ENCODE peak calls at places on chromosome 3, in six cellular contexts. G is IMR-90, J is DND-41, F is fibroblast of lung, O is neuronal stem cell, C is colonic mucosa. W is an unnamed sample.

GRCh38 chr3:14921034-14921616 is 26.3 kb upstream of the NR2C2 start:
- DNase-seq in G (peak; percentile 82), O (peak; percentile 73), J (peak; percentile 90), F (peak; percentile 85), C (peak; percentile 87), W (peak; percentile 93)

GRCh38 chr3:45896069-45896468 is 9.7 kb downstream of the CCR9 start:
- DNase-seq in O (no peak), J (no peak), G (no peak), C (no peak), F (no peak), W (no peak)

GRCh38 chr3:175475765-175476164 is 616.6 kb downstream of the NAALADL2 start:
- DNase-seq in G (no peak), J (no peak), C (no peak), F (no peak), O (no peak), W (no peak)

GRCh38 chr3:32896143-32896542 is 55.3 kb upstream of the CCR4 start:
- DNase-seq in O (no peak), C (no peak), G (no peak), F (no peak), J (no peak), W (no peak)

GRCh38 chr3:101676219-101676764 is 640 bp downstream of the ZBTB11 start:
- DNase-seq in C (peak; percentile 95), G (peak; percentile 96), J (peak; percentile 97), F (peak; percentile 95), O (peak; percentile 94), W (peak; percentile 98)

GRCh38 chr3:148090156-148090555 is 607.5 kb upstream of the AGTR1 start:
- DNase-seq in F (no peak), J (no peak), O (no peak), G (no peak), C (no peak), W (no peak)

GRCh38 chr3:36965440-36965839 is 20.6 kb upstream of the TRANK1 start:
- DNase-seq in J (no peak), G (no peak), F (no peak), C (no peak), O (no peak), W (no peak)

GRCh38 chr3:120688121-120688520 is 6.1 kb upstream of the HGD start:
- DNase-seq in J (no peak), F (peak; percentile 34), O (no peak), G (peak; percentile 79), C (no peak), W (peak; percentile 72)

GRCh38 chr3:182244222-182244971 is 532.7 kb downstream of the SOX2 start:
- DNase-seq in G (no peak), J (no peak), F (no peak), C (peak; percentile 25), O (no peak), W (no peak)

GRCh38 chr3:77041756-77042155 is 1.9 kb downstream of the ROBO2 start:
- DNase-seq in G (no peak), O (no peak), J (no peak), C (no peak), F (peak; percentile 2), W (no peak)

GRCh38 chr3:77038928-77039605 is 832 bp upstream of the ROBO2 start:
- DNase-seq in F (peak; percentile 44), J (no peak), O (peak; percentile 63), G (peak; percentile 11), C (no peak), W (no peak)

GRCh38 chr3:77041156-77041696 is 1.3 kb downstream of the ROBO2 start:
- DNase-seq in J (no peak), O (no peak), G (no peak), C (no peak), F (no peak), W (no peak)

GRCh38 chr3:77039606-77040553 is at the start of gene ROBO2:
- DNase-seq in J (no peak), F (peak; percentile 47), O (peak; percentile 70), C (peak; percentile 19), G (peak; percentile 2), W (no peak)

GRCh38 chr3:77038468-77038927 is 1.4 kb upstream of the ROBO2 start:
- DNase-seq in F (peak; percentile 93), C (peak; percentile 44), G (peak; percentile 85), J (no peak), O (peak; percentile 85), W (peak; percentile 88)
- H3K9ac ChIP-seq in F (no peak overlapping the region), C (no peak overlapping the region), G (no peak overlapping the region), J (no peak overlapping the region), O (peak overlapping the region; percentile 66), W (no peak overlapping the region)

DNA sequence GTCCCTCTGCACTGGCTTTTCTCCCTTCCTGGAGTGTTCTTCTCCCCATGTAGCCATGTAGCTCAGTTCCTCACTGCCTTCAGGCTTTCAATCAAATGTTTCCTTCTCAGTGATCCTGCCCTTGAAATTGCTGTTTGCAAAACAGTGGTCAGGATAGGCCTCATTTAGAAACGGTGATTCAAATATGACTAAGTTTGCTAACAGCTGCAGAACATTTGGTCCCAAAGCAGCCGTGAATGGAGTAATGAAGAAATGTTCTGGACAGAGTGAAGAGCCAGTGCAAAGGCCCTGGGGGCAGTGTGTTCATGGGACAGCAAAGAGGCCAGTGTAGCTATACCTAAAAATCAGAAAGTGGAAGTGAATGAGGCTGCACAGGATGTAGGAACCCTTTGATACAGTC is 223.4 kb downstream of the FEZF2 start:
- DNase-seq in C (no peak), G (peak; percentile 77), O (no peak), J (no peak), F (peak; percentile 81), W (no peak)
- H3K9ac ChIP-seq in C (no peak overlapping the region), G (no peak overlapping the region), O (no peak overlapping the region), J (no peak overlapping the region), F (no peak overlapping the region), W (no peak overlapping the region)

GRCh38 chr3:188209740-188210139 is 55.8 kb downstream of the LPP start:
- DNase-seq in G (peak; percentile 39), F (no peak), C (no peak), O (no peak), J (no peak), W (no peak)

GRCh38 chr3:188207941-188208750 is 54.2 kb downstream of the LPP start:
- DNase-seq in F (no peak), J (no peak), G (no peak), O (no peak), C (no peak), W (peak; percentile 55)

GRCh38 chr3:188206787-188207186 is 52.8 kb downstream of the LPP start:
- DNase-seq in G (no peak), O (no peak), C (no peak), J (no peak), F (no peak), W (no peak)

GRCh38 chr3:188211476-188211875 is 57.5 kb downstream of the LPP start:
- DNase-seq in G (peak; percentile 31), F (no peak), J (no peak), C (no peak), O (no peak), W (no peak)

GRCh38 chr3:188208751-188209433 is 54.9 kb downstream of the LPP start:
- DNase-seq in C (no peak), G (peak; percentile 83), F (peak; percentile 54), O (no peak), J (no peak), W (no peak)
- H3K9ac ChIP-seq in C (no peak overlapping the region), G (peak overlapping the region; percentile 65), F (peak overlapping the region; percentile 48), O (no peak overlapping the region), J (no peak overlapping the region), W (peak overlapping the region; percentile 33)

DNA sequence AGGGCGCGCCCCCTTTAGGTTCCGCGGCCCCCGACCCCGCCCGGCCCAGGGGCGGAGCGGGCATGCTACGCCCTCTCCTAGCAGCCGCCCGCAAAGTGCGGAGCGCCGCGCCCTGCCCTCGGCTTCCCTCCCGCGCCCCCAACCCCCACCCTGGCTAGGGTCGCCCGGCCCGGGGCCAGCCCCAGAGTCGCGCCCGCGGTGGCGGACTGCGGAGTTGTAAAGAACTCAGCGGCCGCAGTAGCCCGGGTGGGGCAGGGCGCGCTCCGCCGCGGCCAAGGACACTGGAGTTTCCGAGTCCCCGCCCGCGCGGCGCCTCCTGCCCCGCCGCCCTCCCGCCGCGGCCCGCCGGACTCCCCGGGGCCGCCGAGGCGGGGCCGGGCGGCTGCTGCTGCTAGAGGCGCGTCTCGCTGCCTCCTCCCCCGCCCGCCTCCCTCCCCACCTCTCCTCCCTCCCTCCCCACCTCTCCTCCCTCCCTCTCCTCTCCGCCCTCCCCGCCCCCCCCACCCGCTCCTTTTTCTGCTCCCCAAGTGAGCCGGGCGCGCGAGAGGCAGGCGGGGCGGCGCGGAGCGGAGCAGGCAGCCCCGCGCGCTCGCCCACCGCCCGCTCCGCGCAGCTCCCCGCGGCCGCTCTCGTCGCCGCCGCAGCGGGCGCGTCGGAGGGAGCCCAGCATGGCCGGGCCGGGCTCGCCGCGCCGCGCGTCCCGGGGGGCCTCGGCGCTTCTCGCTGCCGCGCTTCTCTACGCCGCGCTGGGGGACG is at the start of gene CACNA2D3:
- DNase-seq in J (no peak), C (peak; percentile 56), O (no peak), G (no peak), F (no peak), W (peak; percentile 72)
- H3K9ac ChIP-seq in J (no peak within 1 kb of the TSS), C (no peak within 1 kb of the TSS), O (peak within 1 kb of the TSS; percentile 74), G (no peak within 1 kb of the TSS), F (no peak within 1 kb of the TSS), W (peak within 1 kb of the TSS; percentile 77)

GRCh38 chr3:178090899-178091298 is 445.3 kb upstream of the KCNMB2 start:
- DNase-seq in J (no peak), F (no peak), C (no peak), O (no peak), G (no peak), W (no peak)

GRCh38 chr3:178096955-178097354 is 439.3 kb upstream of the KCNMB2 start:
- DNase-seq in O (no peak), C (no peak), F (no peak), J (no peak), G (no peak), W (no peak)

GRCh38 chr3:178099885-178100284 is 436.4 kb upstream of the KCNMB2 start:
- DNase-seq in C (no peak), G (no peak), F (no peak), O (no peak), J (no peak), W (no peak)

GRCh38 chr3:178097576-178097975 is 438.7 kb upstream of the KCNMB2 start:
- DNase-seq in G (peak; percentile 95), J (no peak), C (no peak), F (peak; percentile 97), O (no peak), W (no peak)

GRCh38 chr3:178095522-178095921 is 440.7 kb upstream of the KCNMB2 start:
- DNase-seq in J (no peak), O (no peak), F (no peak), C (no peak), G (no peak), W (no peak)
- H3K9ac ChIP-seq in J (no peak overlapping the region), O (no peak overlapping the region), F (no peak overlapping the region), C (no peak overlapping the region), G (no peak overlapping the region), W (no peak overlapping the region)

DNA sequence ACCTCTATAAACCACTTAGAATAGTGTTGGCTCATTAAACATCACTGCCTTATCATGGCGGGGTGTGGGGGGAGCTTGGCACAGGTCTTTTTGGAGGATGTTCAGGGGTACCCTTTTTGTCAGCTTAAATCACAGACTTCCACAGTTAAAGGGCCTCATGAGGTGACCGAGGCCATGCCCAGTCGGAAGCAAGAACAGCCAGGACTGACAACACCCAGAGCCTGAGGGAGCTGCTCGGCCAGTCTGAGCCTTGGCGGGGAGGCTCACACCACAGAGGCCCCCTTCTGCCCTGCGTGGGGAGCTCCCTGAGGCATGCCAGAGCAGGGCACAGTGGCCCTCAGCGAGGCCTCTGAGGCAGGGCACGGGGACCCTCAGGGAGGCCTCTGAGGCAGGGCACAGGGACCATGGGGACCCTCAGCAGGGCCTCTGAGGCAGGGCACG is 49.5 kb downstream of the UMPS start:
- DNase-seq in C (no peak), O (no peak), J (no peak), F (no peak), G (no peak), W (no peak)
- H3K9ac ChIP-seq in C (no peak overlapping the region), O (no peak overlapping the region), J (no peak overlapping the region), F (no peak overlapping the region), G (peak overlapping the region; percentile 18), W (no peak overlapping the region)

W was measured in Karpas-422.